ENCODE peak calls at places on chromosomes 3 and 15, in four cellular contexts. B, V, C and A are unnamed samples. For H3K4me1, the result is how much of the 10 kb centered on the place peaks cover.

GRCh38 chr15:83061680-83062079 is 5.4 kb downstream of the BTBD1 start:
- DNase-seq in B (no peak), V (no peak), C (no peak), A (no peak)

GRCh38 chr3:151962371-151962770 is 88.9 kb downstream of the SUCNR1 start:
- DNase-seq in B (no peak), V (no peak), C (no peak), A (no peak)

GRCh38 chr3:100603449-100603848 is 6.0 kb upstream of the ADGRG7 start:
- DNase-seq in B (no peak), V (peak), C (no peak), A (no peak)

GRCh38 chr3:19901337-19901736 is 32.7 kb downstream of the EFHB start:
- DNase-seq in B (no peak), V (no peak), C (no peak), A (no peak)

GRCh38 chr3:171251842-171252241 is 208.4 kb downstream of the TNIK start:
- DNase-seq in B (no peak), V (no peak), C (no peak), A (no peak)

GRCh38 chr3:12782172-12782815 is 14.2 kb upstream of the CAND2 start:
- DNase-seq in B (no peak), V (no peak), C (no peak), A (no peak)

GRCh38 chr3:157819415-157819814 is 286.8 kb downstream of the SHOX2 start:
- DNase-seq in B (no peak), V (no peak), C (no peak), A (no peak)

GRCh38 chr3:18562364-18563154 is 137.4 kb upstream of the SATB1 start:
- DNase-seq in B (no peak), V (no peak), C (no peak), A (no peak)

GRCh38 chr15:59035157-59035556 is 47.7 kb downstream of the RNF111 start:
- DNase-seq in B (no peak), V (no peak), C (no peak), A (no peak)

GRCh38 chr3:49916686-49917085 is 12.9 kb downstream of the MON1A start:
- DNase-seq in B (no peak), V (no peak), C (no peak), A (no peak)

GRCh38 chr3:42489116-42489936 is 13.1 kb upstream of the VIPR1 start:
- DNase-seq in B (peak), V (no peak), C (peak), A (no peak)

DNA sequence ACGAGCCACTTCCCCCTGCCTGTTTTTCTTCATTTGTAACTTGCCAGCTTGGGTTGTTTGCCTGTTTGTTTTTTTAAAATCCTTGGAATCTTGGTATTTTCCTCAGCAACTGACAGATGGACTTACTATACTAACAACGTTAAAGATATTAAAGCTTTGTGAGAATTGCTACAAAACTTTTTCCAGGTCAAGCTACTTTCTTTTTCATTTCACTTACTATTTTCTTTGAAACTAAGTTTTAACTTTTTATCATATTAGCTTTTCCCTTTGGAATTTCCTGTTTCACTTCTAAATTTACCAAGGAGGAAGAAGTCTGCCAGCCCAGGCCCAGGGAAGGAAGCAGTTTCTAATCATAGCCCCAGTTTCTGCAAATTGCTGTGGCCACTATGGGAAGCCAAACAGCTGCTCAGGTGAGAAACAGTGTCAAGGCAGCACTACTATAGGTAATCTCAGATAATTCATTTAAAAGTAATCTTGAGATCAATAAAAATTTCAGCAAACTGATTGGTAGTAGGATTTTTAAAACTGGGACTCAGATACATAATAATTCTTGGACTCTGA is 18.4 kb downstream of the CYFIP1 start:
- DNase-seq in B (no peak), V (no peak), C (no peak), A (no peak)
- H3K4me1 ChIP-seq in B (under half), V (under half), C (under half), A (under half)

GRCh38 chr3:24492971-24493551 is 1.6 kb downstream of the THRB start:
- DNase-seq in B (no peak), V (no peak), C (no peak), A (no peak)
- H3K4me1 ChIP-seq in B (under half), V (under half), C (under half), A (under half)

GRCh38 chr15:40922608-40923005 is 6.5 kb upstream of the DLL4 start:
- DNase-seq in B (no peak), V (no peak), C (no peak), A (peak)
- H3K4me1 ChIP-seq in B (under half), V (under half), C (under half), A (under half)

DNA sequence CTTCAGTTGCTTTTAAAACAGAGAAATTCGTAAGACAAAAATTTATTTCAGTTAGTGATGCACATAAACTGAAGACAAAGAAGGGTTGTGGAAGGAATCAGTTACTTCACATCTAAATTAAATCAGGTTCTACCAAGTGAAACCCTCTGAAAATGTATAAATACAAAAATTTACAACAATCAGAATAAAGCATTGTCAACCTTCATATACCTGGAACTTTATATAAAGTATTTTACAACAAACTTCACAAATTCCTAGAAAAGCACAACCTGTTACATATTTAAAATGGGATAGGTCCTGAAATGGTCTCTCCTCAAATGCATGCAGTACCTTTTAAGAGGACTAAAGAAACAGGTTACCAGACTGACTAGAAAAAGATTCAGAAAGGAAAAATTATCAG is 26.9 kb downstream of the ATOSA start:
- DNase-seq in B (no peak), V (no peak), C (no peak), A (no peak)
- H3K4me1 ChIP-seq in B (under half), V (half or more), C (under half), A (under half)

DNA sequence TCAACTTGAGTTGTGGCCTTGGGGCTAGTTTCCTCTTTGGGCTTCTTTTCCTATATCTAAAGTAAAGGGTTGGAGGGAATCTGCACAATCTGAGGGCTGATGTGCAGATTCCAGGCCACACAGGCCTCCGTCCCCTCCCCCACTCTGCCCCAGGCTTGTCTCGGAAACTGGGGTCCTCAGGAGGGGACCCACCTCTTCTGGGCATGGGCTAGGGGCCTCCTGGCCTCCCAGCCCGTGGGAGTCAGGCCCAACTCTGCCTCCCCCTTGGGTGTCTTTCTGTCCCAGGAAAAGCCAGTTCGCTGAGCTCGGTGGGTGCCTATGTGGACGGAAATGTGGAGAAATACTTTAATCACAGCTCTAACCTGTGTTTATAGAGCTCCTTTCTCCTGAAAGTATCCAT is 4.8 kb downstream of the SMAD6 start:
- DNase-seq in B (no peak), V (no peak), C (no peak), A (no peak)
- H3K4me1 ChIP-seq in B (under half), V (under half), C (under half), A (under half)

GRCh38 chr15:73928241-73928579 is 1.9 kb downstream of the LOXL1 start:
- DNase-seq in B (no peak), V (no peak), C (no peak), A (no peak)

GRCh38 chr15:73926191-73927002 is at the start of gene LOXL1:
- DNase-seq in B (peak), V (no peak), C (peak), A (peak)

GRCh38 chr15:73928971-73929627 is 2.8 kb downstream of the LOXL1 start:
- DNase-seq in B (no peak), V (no peak), C (no peak), A (no peak)

GRCh38 chr15:73927003-73927475 is 777 bp downstream of the LOXL1 start:
- DNase-seq in B (no peak), V (no peak), C (peak), A (peak)

DNA sequence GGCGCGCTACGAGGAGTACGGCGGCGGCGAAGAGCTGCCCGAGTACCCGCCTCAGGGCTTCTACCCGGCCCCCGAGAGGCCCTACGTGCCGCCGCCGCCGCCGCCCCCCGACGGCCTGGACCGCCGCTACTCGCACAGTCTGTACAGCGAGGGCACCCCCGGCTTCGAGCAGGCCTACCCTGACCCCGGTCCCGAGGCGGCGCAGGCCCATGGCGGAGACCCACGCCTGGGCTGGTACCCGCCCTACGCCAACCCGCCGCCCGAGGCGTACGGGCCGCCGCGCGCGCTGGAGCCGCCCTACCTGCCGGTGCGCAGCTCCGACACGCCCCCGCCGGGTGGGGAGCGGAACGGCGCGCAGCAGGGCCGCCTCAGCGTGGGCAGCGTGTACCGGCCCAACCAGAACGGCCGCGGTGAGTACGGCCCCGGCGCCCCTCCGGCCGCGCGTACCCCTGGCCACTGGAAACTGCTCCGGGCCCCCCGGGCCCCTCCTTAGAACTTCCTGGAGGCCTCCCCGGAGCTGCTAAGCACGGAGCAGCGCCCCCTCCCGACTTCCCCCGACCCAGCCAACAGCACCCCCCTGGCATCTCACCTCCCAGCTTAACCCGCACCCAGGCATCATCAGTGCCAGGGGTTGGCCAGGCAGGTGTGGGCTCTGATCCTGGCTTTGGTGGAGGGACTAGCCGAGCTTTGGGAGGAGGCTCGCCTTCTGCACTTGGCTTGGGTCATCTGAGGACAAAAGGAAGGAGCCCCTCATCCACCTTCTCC is 1.4 kb downstream of the LOXL1 start:
- DNase-seq in B (peak), V (no peak), C (no peak), A (peak)
- H3K4me1 ChIP-seq in B (under half), V (under half), C (under half), A (under half)

GRCh38 chr3:159881208-159881607 is 107.4 kb upstream of the IL12A start:
- DNase-seq in B (no peak), V (no peak), C (no peak), A (no peak)
- H3K4me1 ChIP-seq in B (under half), V (under half), C (under half), A (under half)